ENCODE peak calls at places on chromosomes 12 and 14, in seven cellular contexts. O, J, R, Z, X, P and Y are unnamed samples.

GRCh38 chr12:57888407-57889157 is 42.1 kb upstream of the CTDSP2 start:
- DNase-seq in O (no peak), J (no peak), R (no peak), Z (no peak), X (peak), P (no peak), Y (no peak)

GRCh38 chr12:43912851-43913250 is 77.0 kb downstream of the TMEM117 start:
- DNase-seq in O (no peak), J (no peak), R (no peak), Z (no peak), X (no peak), P (no peak), Y (no peak)

GRCh38 chr14:81275305-81275950 is 54.7 kb upstream of the GTF2A1 start:
- DNase-seq in O (no peak), J (no peak), R (no peak), Z (no peak), X (no peak), P (no peak), Y (no peak)

GRCh38 chr14:65332141-65332871 is 80.2 kb upstream of the FUT8 start:
- DNase-seq in O (no peak), J (no peak), R (no peak), Z (no peak), X (no peak), P (no peak), Y (no peak)

GRCh38 chr14:54226103-54226502 is 170.7 kb upstream of the CDKN3 start:
- DNase-seq in O (no peak), J (no peak), R (no peak), Z (no peak), X (peak), P (no peak), Y (no peak)

GRCh38 chr12:70849265-70849960 is 71.1 kb downstream of the PTPRR start:
- DNase-seq in O (no peak), J (no peak), R (peak), Z (peak), X (peak), P (no peak), Y (peak)

GRCh38 chr14:77469041-77469440 is 11.1 kb downstream of the AHSA1 start:
- DNase-seq in O (no peak), J (no peak), R (no peak), Z (no peak), X (no peak), P (no peak), Y (no peak)

GRCh38 chr12:64665506-64665905 is 55.2 kb downstream of the RASSF3 start:
- DNase-seq in O (no peak), J (no peak), R (no peak), Z (no peak), X (no peak), P (peak), Y (no peak)

GRCh38 chr14:101781240-101782061 is 19.9 kb downstream of the PPP2R5C start:
- DNase-seq in O (no peak), J (no peak), R (no peak), Z (no peak), X (no peak), P (no peak), Y (no peak)

GRCh38 chr12:62813031-62813829 is 121.7 kb downstream of the PPM1H start:
- DNase-seq in O (no peak), J (peak), R (peak), Z (no peak), X (peak), P (no peak), Y (peak)

GRCh38 chr14:57987051-57987450 is 121.2 kb upstream of the SLC35F4 start:
- DNase-seq in O (no peak), J (no peak), R (no peak), Z (no peak), X (no peak), P (no peak), Y (no peak)

GRCh38 chr12:13052414-13052813 is 8.2 kb downstream of the FAM234B start:
- DNase-seq in O (no peak), J (no peak), R (no peak), Z (no peak), X (no peak), P (no peak), Y (no peak)

GRCh38 chr12:102567031-102567985 is 86.9 kb upstream of the IGF1 start:
- DNase-seq in O (no peak), J (no peak), R (no peak), Z (peak), X (peak), P (no peak), Y (no peak)

GRCh38 chr14:90060312-90060964 is 1.4 kb upstream of the KCNK13 start:
- DNase-seq in O (peak), J (peak), R (peak), Z (peak), X (peak), P (no peak), Y (peak)

GRCh38 chr12:96225003-96225855 is 31.1 kb downstream of the ELK3 start:
- DNase-seq in O (no peak), J (no peak), R (no peak), Z (no peak), X (no peak), P (no peak), Y (peak)

GRCh38 chr14:102182190-102182589 is 42.5 kb downstream of the WDR20 start:
- DNase-seq in O (no peak), J (no peak), R (no peak), Z (no peak), X (peak), P (no peak), Y (no peak)

GRCh38 chr14:64685364-64686130 is 18.7 kb upstream of the PLEKHG3 start:
- DNase-seq in O (no peak), J (no peak), R (no peak), Z (no peak), X (no peak), P (no peak), Y (no peak)

GRCh38 chr14:41302776-41303175 is 303.9 kb upstream of the LRFN5 start:
- DNase-seq in O (no peak), J (no peak), R (no peak), Z (no peak), X (no peak), P (no peak), Y (no peak)

GRCh38 chr12:130924946-130925345 is 28.8 kb upstream of the ADGRD1 start:
- DNase-seq in O (no peak), J (no peak), R (no peak), Z (no peak), X (no peak), P (no peak), Y (no peak)

GRCh38 chr12:45204757-45205156 is 11.1 kb upstream of the ANO6 start:
- DNase-seq in O (no peak), J (no peak), R (no peak), Z (no peak), X (no peak), P (no peak), Y (no peak)

GRCh38 chr14:89137514-89138163 is 279.4 kb downstream of the FOXN3 start:
- DNase-seq in O (no peak), J (no peak), R (no peak), Z (peak), X (peak), P (no peak), Y (no peak)

GRCh38 chr12:104171785-104172563 is 34.0 kb upstream of the NFYB start:
- DNase-seq in O (no peak), J (no peak), R (no peak), Z (no peak), X (no peak), P (no peak), Y (no peak)

GRCh38 chr14:90569201-90569600 is 172.4 kb downstream of the CALM1 start:
- DNase-seq in O (no peak), J (no peak), R (no peak), Z (no peak), X (no peak), P (no peak), Y (no peak)

GRCh38 chr12:12872934-12873275 is 18.5 kb upstream of the GPRC5A start:
- DNase-seq in O (no peak), J (no peak), R (no peak), Z (no peak), X (peak), P (no peak), Y (no peak)

GRCh38 chr12:124428136-124428791 is 133.4 kb downstream of the RFLNA start:
- DNase-seq in O (no peak), J (no peak), R (no peak), Z (no peak), X (peak), P (no peak), Y (no peak)

GRCh38 chr14:102209224-102209966 is 69.7 kb downstream of the WDR20 start:
- DNase-seq in O (no peak), J (no peak), R (peak), Z (no peak), X (peak), P (no peak), Y (peak)

GRCh38 chr14:66405158-66405557 is 81.0 kb upstream of the CCDC196 start:
- DNase-seq in O (no peak), J (no peak), R (no peak), Z (no peak), X (peak), P (no peak), Y (no peak)

GRCh38 chr14:36450550-36450949 is 69.5 kb downstream of the NKX2-1 start:
- DNase-seq in O (no peak), J (no peak), R (no peak), Z (no peak), X (no peak), P (no peak), Y (no peak)

GRCh38 chr14:32329146-32329545 is at the start of gene AKAP6:
- DNase-seq in O (no peak), J (no peak), R (no peak), Z (no peak), X (no peak), P (no peak), Y (no peak)

GRCh38 chr14:22386924-22387775 is 201.9 kb downstream of the DAD1 start:
- DNase-seq in O (peak), J (no peak), R (peak), Z (peak), X (peak), P (no peak), Y (peak)

GRCh38 chr14:23438130-23438893 is 2.9 kb upstream of the MYH7 start:
- DNase-seq in O (no peak), J (no peak), R (no peak), Z (no peak), X (no peak), P (no peak), Y (no peak)

GRCh38 chr14:35858521-35859209 is 32.5 kb downstream of the BRMS1L start:
- DNase-seq in O (no peak), J (no peak), R (no peak), Z (no peak), X (peak), P (no peak), Y (no peak)

GRCh38 chr14:55699131-55700057 is 119.4 kb downstream of the KTN1 start:
- DNase-seq in O (no peak), J (no peak), R (no peak), Z (no peak), X (peak), P (no peak), Y (peak)